ENCODE peak calls at places on chromosomes 12 and 14, in five cellular contexts. T is AG04450; J is HFF-Myc; Z is right atrium auricular region; V is CD8-positive, alpha-beta memory T cell. M is an unnamed sample.

GRCh38 chr12:70885952-70886351 is 34.6 kb downstream of the PTPRR start:
- DNase-seq in V (no peak), T (no peak), J (no peak), Z (no peak), M (no peak)

GRCh38 chr12:68825569-68826217 is 17.7 kb downstream of the MDM2 start:
- DNase-seq in Z (no peak), T (no peak), V (no peak), J (no peak), M (no peak)

GRCh38 chr14:99781091-99781490 is 12.1 kb upstream of the EML1 start:
- DNase-seq in J (no peak), V (no peak), T (no peak), Z (no peak), M (no peak)

GRCh38 chr12:124720019-124720686 is 143.5 kb downstream of the SCARB1 start:
- DNase-seq in V (no peak), J (no peak), Z (no peak), T (no peak), M (peak; percentile 80)

GRCh38 chr12:92221916-92222315 is 76.3 kb upstream of the BTG1 start:
- DNase-seq in Z (no peak), J (no peak), V (no peak), T (no peak), M (no peak)

GRCh38 chr14:65075628-65076325 is 26.5 kb downstream of the MAX start:
- DNase-seq in Z (no peak), J (no peak), V (no peak), T (no peak), M (no peak)

GRCh38 chr12:115542656-115543055 is 734.8 kb downstream of the MED13L start:
- DNase-seq in V (no peak), T (no peak), Z (no peak), J (no peak), M (no peak)

GRCh38 chr12:113227686-113228391 is 6.6 kb downstream of the TPCN1 start:
- DNase-seq in Z (no peak), J (no peak), T (no peak), V (no peak), M (no peak)

GRCh38 chr12:121456551-121456950 is 56.6 kb downstream of the RNF34 start:
- DNase-seq in V (no peak), J (no peak), Z (no peak), T (no peak), M (no peak)

GRCh38 chr12:82474798-82475184 is 116.5 kb downstream of the METTL25 start:
- DNase-seq in T (no peak), V (no peak), Z (no peak), J (no peak), M (no peak)

GRCh38 chr12:73629893-73630872 is 907.5 kb upstream of the ATXN7L3B start:
- DNase-seq in V (no peak), Z (no peak), T (no peak), J (no peak), M (no peak)

GRCh38 chr14:36067428-36068187 is 108.9 kb downstream of the PTCSC3 start:
- DNase-seq in T (no peak), J (no peak), V (no peak), Z (no peak), M (no peak)

GRCh38 chr12:11723993-11724392 is 74.5 kb downstream of the ETV6 start:
- DNase-seq in V (no peak), T (no peak), J (no peak), Z (no peak), M (no peak)

GRCh38 chr12:53700567-53700966 is 24.7 kb upstream of the ATP5MC2 start:
- DNase-seq in J (no peak), Z (no peak), T (no peak), V (no peak), M (no peak)

GRCh38 chr12:57063991-57064725 is 14.2 kb upstream of the MYO1A start:
- DNase-seq in T (no peak), V (no peak), Z (no peak), J (no peak), M (no peak)

GRCh38 chr12:130816055-130816454 is 23.0 kb downstream of the STX2 start:
- DNase-seq in J (no peak), Z (no peak), T (no peak), V (no peak), M (no peak)

GRCh38 chr12:3980504-3981272 is 107.5 kb upstream of the PARP11 start:
- DNase-seq in V (no peak), Z (no peak), T (no peak), J (no peak), M (no peak)

GRCh38 chr12:69608114-69608513 is 2.6 kb downstream of the LRRC10 start:
- DNase-seq in V (no peak), Z (no peak), J (no peak), T (no peak), M (no peak)

GRCh38 chr14:68215628-68216027 is 396.0 kb downstream of the RAD51B start:
- DNase-seq in T (no peak), J (no peak), V (no peak), Z (no peak), M (no peak)

DNA sequence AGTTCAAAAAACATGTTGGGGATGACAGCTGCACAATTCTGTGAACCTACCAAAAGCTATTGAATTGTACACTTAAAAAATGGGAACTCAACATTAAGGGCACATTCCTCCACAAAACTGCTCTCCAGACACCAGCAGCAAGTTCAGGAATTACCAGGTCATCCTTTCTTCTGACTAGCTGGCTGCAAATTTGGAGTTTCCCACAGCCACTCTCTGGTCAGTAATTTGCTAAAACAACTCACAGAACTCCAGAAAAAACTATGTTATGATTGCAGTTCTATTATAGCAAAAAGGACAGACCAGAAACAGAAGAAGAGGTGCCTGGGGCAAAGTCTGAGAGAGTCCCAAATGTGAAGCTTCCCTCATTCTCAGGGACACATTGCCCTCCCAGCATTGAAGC is 20.1 kb upstream of the PLEKHD1 start:
- DNase-seq in J (no peak), V (no peak), T (no peak), Z (no peak), M (no peak)
- H3K4me3 ChIP-seq in J (no peak overlapping the region), V (no peak overlapping the region), T (no peak overlapping the region), Z (no peak overlapping the region), M (no peak overlapping the region)

GRCh38 chr12:118358607-118359540 is 13.8 kb downstream of the TAOK3 start:
- DNase-seq in V (no peak), J (no peak), Z (no peak), T (no peak), M (no peak)
- H3K4me3 ChIP-seq in V (peak overlapping the region; percentile 65), J (no peak overlapping the region), Z (no peak overlapping the region), T (no peak overlapping the region), M (no peak overlapping the region)

DNA sequence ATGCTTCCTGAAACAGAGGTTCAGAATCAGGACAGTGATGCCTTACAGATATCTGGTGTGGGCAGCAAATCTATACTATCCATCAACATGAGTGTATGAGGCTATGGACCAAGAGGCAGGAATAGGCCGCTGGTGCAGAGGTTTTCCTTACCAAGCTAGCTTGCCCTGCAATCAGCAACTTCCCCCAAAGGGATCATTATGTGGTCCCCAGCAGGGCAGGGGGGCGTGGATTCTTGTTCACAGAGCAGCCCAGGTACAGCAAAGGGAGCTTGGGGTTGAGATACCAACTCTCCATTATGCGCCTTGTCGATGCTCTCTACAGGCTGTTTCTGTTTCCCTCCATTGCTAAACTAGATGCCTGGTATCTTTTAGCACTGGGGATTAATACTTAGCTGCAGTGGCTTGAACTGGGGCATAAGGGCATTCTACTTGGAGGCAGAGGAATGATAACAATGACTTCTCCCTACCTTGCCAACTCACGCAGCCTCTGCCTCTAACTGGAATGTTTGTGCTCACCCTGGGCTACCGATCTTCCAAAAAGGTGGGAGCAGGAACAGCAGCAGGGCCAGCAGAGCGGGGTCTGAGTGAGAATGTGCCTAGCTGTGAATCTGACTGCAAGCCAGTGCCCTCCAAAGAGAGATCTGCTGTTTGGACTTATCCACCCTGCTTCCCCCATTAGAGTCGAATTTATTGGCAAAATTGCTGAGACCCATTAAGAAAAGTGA is 10.3 kb upstream of the KRT1 start:
- DNase-seq in T (no peak), J (no peak), Z (no peak), V (no peak), M (no peak)
- H3K4me3 ChIP-seq in T (no peak overlapping the region), J (no peak overlapping the region), Z (no peak overlapping the region), V (peak overlapping the region; percentile 46), M (no peak overlapping the region)

GRCh38 chr12:108802666-108803036 is 54.7 kb downstream of the SSH1 start:
- DNase-seq in J (no peak), Z (no peak), T (no peak), V (no peak), M (no peak)
- H3K4me3 ChIP-seq in J (peak overlapping the region; percentile 21), Z (no peak overlapping the region), T (peak overlapping the region; percentile 4), V (no peak overlapping the region), M (no peak overlapping the region)

M was measured in skeletal muscle cell.